ENCODE peak calls at places on chromosomes 13 and 19, in four cellular contexts. M, Z, W and I are unnamed samples.

GRCh38 chr13:71979616-71980015 is 112.6 kb upstream of the DACH1 start:
- DNase-seq in M (no peak), Z (no peak), W (no peak), I (no peak)

GRCh38 chr13:73913043-73913740 is 221.0 kb downstream of the KLF12 start:
- DNase-seq in M (no peak), Z (no peak), W (no peak), I (no peak)

GRCh38 chr13:110262494-110262893 is 44.5 kb downstream of the COL4A1 start:
- DNase-seq in M (no peak), Z (no peak), W (no peak), I (no peak)

GRCh38 chr13:39952244-39953233 is 297.1 kb downstream of the COG6 start:
- DNase-seq in M (no peak), Z (no peak), W (no peak), I (no peak)

GRCh38 chr13:51007216-51007615 is 97.6 kb downstream of the RNASEH2B start:
- DNase-seq in M (no peak), Z (no peak), W (no peak), I (no peak)

GRCh38 chr13:26186995-26187394 is 35.1 kb downstream of the RNF6 start:
- DNase-seq in M (no peak), Z (no peak), W (no peak), I (no peak)

GRCh38 chr19:35365303-35365702 is 5.6 kb upstream of the GPR42 start:
- DNase-seq in M (no peak), Z (no peak), W (no peak), I (no peak)

GRCh38 chr19:39865953-39866352 is 19.8 kb upstream of the FBL start:
- DNase-seq in M (no peak), Z (no peak), W (no peak), I (no peak)